ENCODE peak calls at places on chromosomes 7 and 10, in nine cellular contexts. R is choroid plexus epithelial cell, J is chondrocyte, T is GM12865, H is Calu3, Z is left ventricle myocardium inferior, M is uterus, U is heart left ventricle, N is right atrium auricular region. I is an unnamed sample.

GRCh38 chr10:92712016-92712889 is 22.5 kb downstream of the HHEX start:
- DNase-seq in T (peak), U (no peak), R (peak), N (no peak), H (no peak), J (no peak), Z (no peak), M (no peak), I (no peak)

GRCh38 chr10:133006202-133006601 is 63.8 kb upstream of the CFAP46 start:
- DNase-seq in R (no peak), T (no peak), J (no peak), N (no peak), U (no peak), M (no peak), H (no peak), Z (no peak), I (no peak)

GRCh38 chr7:83842894-83843293 is 194.0 kb upstream of the SEMA3E start:
- DNase-seq in M (no peak), R (no peak), U (no peak), N (no peak), T (no peak), J (no peak), Z (no peak), H (no peak), I (no peak)

GRCh38 chr7:149748223-149748874 is 25.0 kb downstream of the ZNF467 start:
- DNase-seq in Z (no peak), T (peak), U (no peak), N (no peak), H (no peak), R (no peak), M (no peak), J (no peak), I (no peak)

GRCh38 chr7:117686311-117686935 is 186.8 kb downstream of the CTTNBP2 start:
- DNase-seq in R (no peak), T (no peak), N (no peak), U (no peak), J (no peak), Z (no peak), H (no peak), M (no peak), I (no peak)

GRCh38 chr7:128948312-128948973 is 10.7 kb downstream of the IRF5 start:
- DNase-seq in U (no peak), J (no peak), Z (no peak), T (no peak), H (no peak), R (no peak), N (no peak), M (no peak), I (no peak)

GRCh38 chr7:100126239-100126930 is 382 bp upstream of the MBLAC1 start:
- DNase-seq in U (no peak), R (no peak), M (no peak), Z (no peak), T (no peak), H (no peak), N (no peak), J (no peak), I (no peak)

GRCh38 chr7:64640504-64640903 is 25.4 kb upstream of the ZNF107 start:
- DNase-seq in R (no peak), T (no peak), Z (no peak), N (no peak), M (no peak), J (no peak), H (no peak), U (no peak), I (no peak)

GRCh38 chr7:44650772-44651171 is 44.3 kb downstream of the OGDH start:
- DNase-seq in U (no peak), J (no peak), R (peak), N (no peak), M (no peak), H (no peak), T (no peak), Z (peak), I (no peak)

GRCh38 chr10:109895095-109895818 is 28.1 kb downstream of the XPNPEP1 start:
- DNase-seq in J (no peak), R (peak), H (no peak), Z (peak), N (peak), U (peak), T (no peak), M (no peak), I (no peak)

GRCh38 chr10:112950714-112951348 is 784 bp downstream of the TCF7L2 start:
- DNase-seq in N (no peak), R (peak), M (peak), U (no peak), H (peak), J (no peak), Z (peak), T (peak), I (peak)

GRCh38 chr10:112951349-112952281 is 1.6 kb downstream of the TCF7L2 start:
- DNase-seq in R (peak), Z (peak), N (peak), J (no peak), M (peak), U (peak), T (peak), H (peak), I (peak)

GRCh38 chr10:112949128-112949823 is 771 bp upstream of the TCF7L2 start:
- DNase-seq in Z (no peak), U (no peak), M (no peak), T (peak), R (peak), J (no peak), H (no peak), N (no peak), I (no peak)

GRCh38 chr10:112952282-112952991 is 2.4 kb downstream of the TCF7L2 start:
- DNase-seq in U (no peak), N (no peak), H (peak), M (peak), R (peak), T (no peak), J (no peak), Z (peak), I (no peak)

GRCh38 chr10:112949875-112950507 is at the start of gene TCF7L2:
- DNase-seq in R (peak), U (peak), Z (peak), T (peak), H (peak), M (peak), J (peak), N (peak), I (peak)
- TF ChIP-seq CTCF in R (no peak), U (no peak), Z (no peak), T (no peak), H (no peak), M (no peak), J (no peak), N (no peak), I (no peak)

GRCh38 chr10:23081891-23082290 is 13.5 kb upstream of the MSRB2 start:
- DNase-seq in H (no peak), Z (no peak), N (no peak), U (no peak), J (no peak), R (peak), T (peak), M (no peak), I (no peak)
- TF ChIP-seq CTCF in H (peak), Z (peak), N (peak), U (peak), J (peak), R (peak), T (peak), M (no peak), I (no peak)

GRCh38 chr10:97196213-97197029 is 10.7 kb upstream of the SLIT1 start:
- DNase-seq in T (peak), M (peak), U (peak), J (no peak), H (peak), R (peak), N (no peak), Z (peak), I (peak)
- TF ChIP-seq CTCF in T (peak), M (peak), U (peak), J (peak), H (peak), R (peak), N (peak), Z (peak), I (peak)

DNA sequence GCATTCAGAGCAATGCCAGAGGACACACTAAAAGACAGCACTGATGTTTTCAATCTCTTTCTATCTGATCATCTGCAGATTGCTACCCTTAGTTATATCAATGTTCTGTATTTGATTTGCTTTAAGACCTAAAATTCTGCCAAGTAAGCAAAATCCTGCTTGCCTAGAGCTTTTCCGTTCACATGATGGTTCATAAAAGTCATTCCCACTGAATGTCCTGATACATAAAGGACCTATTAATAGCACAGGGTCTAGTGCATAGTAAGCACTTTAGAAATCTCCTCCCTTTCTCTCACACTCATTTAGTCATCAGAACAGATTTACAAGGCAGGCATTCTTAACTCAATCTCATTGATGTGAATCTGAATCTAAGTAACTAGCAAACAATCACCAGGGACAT is 68.8 kb downstream of the PCGF5 start:
- DNase-seq in T (no peak), Z (no peak), R (no peak), H (no peak), N (no peak), M (no peak), J (no peak), U (no peak), I (no peak)
- TF ChIP-seq CTCF in T (no peak), Z (no peak), R (no peak), H (no peak), N (no peak), M (no peak), J (no peak), U (no peak), I (no peak)

GRCh38 chr10:85513450-85513849 is 853.1 kb downstream of the GRID1 start:
- DNase-seq in U (no peak), J (no peak), R (no peak), M (no peak), N (no peak), H (no peak), T (no peak), Z (no peak), I (no peak)

GRCh38 chr10:85515316-85515715 is 851.3 kb downstream of the GRID1 start:
- DNase-seq in Z (no peak), J (no peak), M (no peak), H (no peak), N (no peak), U (no peak), T (no peak), R (no peak), I (no peak)

GRCh38 chr10:85508159-85508558 is 858.4 kb downstream of the GRID1 start:
- DNase-seq in J (no peak), M (no peak), Z (no peak), R (no peak), H (no peak), N (no peak), U (no peak), T (no peak), I (no peak)

GRCh38 chr10:85510682-85511081 is 855.9 kb downstream of the GRID1 start:
- DNase-seq in J (no peak), U (no peak), M (no peak), T (no peak), H (no peak), N (no peak), Z (peak), R (no peak), I (no peak)
- TF ChIP-seq CTCF in J (peak), U (no peak), M (no peak), T (no peak), H (no peak), N (peak), Z (peak), R (no peak), I (no peak)

I was measured in GM13976.